ENCODE peak calls at places on chromosome 12, in four cellular contexts. One of them, this sample, is unnamed.

GRCh38 chr12:73361156-73361866 is 1089.1 kb downstream of the TRHDE start:
- DNase-seq in GM23248: no peak
- DNase-seq in SK-N-SH: no peak
- DNase-seq in MM.1S: no peak
- DNase-seq in this sample: no peak

GRCh38 chr12:130710001-130710732 is 5.9 kb downstream of the RIMBP2 start:
- DNase-seq in GM23248: no peak
- DNase-seq in SK-N-SH: no peak
- DNase-seq in MM.1S: no peak
- DNase-seq in this sample: no peak

GRCh38 chr12:46108721-46109120 is 118.3 kb upstream of the SCAF11 start:
- DNase-seq in GM23248: no peak
- DNase-seq in SK-N-SH: no peak
- DNase-seq in MM.1S: peak
- DNase-seq in this sample: no peak

GRCh38 chr12:46265734-46266133 is 3.1 kb downstream of the SLC38A1 start:
- DNase-seq in GM23248: no peak
- DNase-seq in SK-N-SH: no peak
- DNase-seq in MM.1S: no peak
- DNase-seq in this sample: no peak

GRCh38 chr12:131194166-131194565 is 240.5 kb downstream of the ADGRD1 start:
- DNase-seq in GM23248: no peak
- DNase-seq in SK-N-SH: peak
- DNase-seq in MM.1S: no peak
- DNase-seq in this sample: no peak

GRCh38 chr12:63940295-63940997 is 95.9 kb downstream of the SRGAP1 start:
- DNase-seq in GM23248: no peak
- DNase-seq in SK-N-SH: peak
- DNase-seq in MM.1S: no peak
- DNase-seq in this sample: no peak

GRCh38 chr12:64826234-64826633 is 1.8 kb downstream of the TBC1D30 start:
- DNase-seq in GM23248: peak
- DNase-seq in SK-N-SH: peak
- DNase-seq in MM.1S: no peak
- DNase-seq in this sample: peak

GRCh38 chr12:101117842-101118241 is 92.2 kb downstream of the SLC5A8 start:
- DNase-seq in GM23248: no peak
- DNase-seq in SK-N-SH: no peak
- DNase-seq in MM.1S: no peak
- DNase-seq in this sample: no peak

GRCh38 chr12:110370732-110371141 is 32.8 kb downstream of the ANAPC7 start:
- DNase-seq in GM23248: no peak
- DNase-seq in SK-N-SH: no peak
- DNase-seq in MM.1S: no peak
- DNase-seq in this sample: no peak

GRCh38 chr12:123253606-123254459 is 17.8 kb downstream of the CDK2AP1 start:
- DNase-seq in GM23248: no peak
- DNase-seq in SK-N-SH: no peak
- DNase-seq in MM.1S: no peak
- DNase-seq in this sample: no peak

GRCh38 chr12:68521321-68521839 is 89.3 kb upstream of the RAP1B start:
- DNase-seq in GM23248: peak
- DNase-seq in SK-N-SH: peak
- DNase-seq in MM.1S: no peak
- DNase-seq in this sample: peak

GRCh38 chr12:123949118-123949774 is 23.4 kb downstream of the CCDC92 start:
- DNase-seq in GM23248: no peak
- DNase-seq in SK-N-SH: no peak
- DNase-seq in MM.1S: no peak
- DNase-seq in this sample: peak

GRCh38 chr12:28967426-28967825 is 181.7 kb upstream of the FAR2 start:
- DNase-seq in GM23248: no peak
- DNase-seq in SK-N-SH: no peak
- DNase-seq in MM.1S: no peak
- DNase-seq in this sample: no peak

GRCh38 chr12:48826209-48826855 is 8.0 kb downstream of the CACNB3 start:
- DNase-seq in GM23248: no peak
- DNase-seq in SK-N-SH: no peak
- DNase-seq in MM.1S: no peak
- DNase-seq in this sample: no peak

GRCh38 chr12:87305481-87305880 is 723.7 kb downstream of the C12orf50 start:
- DNase-seq in GM23248: no peak
- DNase-seq in SK-N-SH: no peak
- DNase-seq in MM.1S: no peak
- DNase-seq in this sample: no peak

GRCh38 chr12:124392271-124392990 is 97.5 kb downstream of the RFLNA start:
- DNase-seq in GM23248: peak
- DNase-seq in SK-N-SH: peak
- DNase-seq in MM.1S: no peak
- DNase-seq in this sample: no peak

GRCh38 chr12:116498471-116498870 is 60.7 kb upstream of the MAP1LC3B2 start:
- DNase-seq in GM23248: peak
- DNase-seq in SK-N-SH: no peak
- DNase-seq in MM.1S: no peak
- DNase-seq in this sample: no peak
- TF ChIP-seq EZH2phosphoT487 in GM23248: no peak
- TF ChIP-seq EZH2phosphoT487 in SK-N-SH: no peak
- TF ChIP-seq EZH2phosphoT487 in MM.1S: no peak
- TF ChIP-seq EZH2phosphoT487 in this sample: no peak

GRCh38 chr12:13099066-13099909 is 4.2 kb downstream of the GSG1 start:
- DNase-seq in GM23248: peak
- DNase-seq in SK-N-SH: no peak
- DNase-seq in MM.1S: no peak
- DNase-seq in this sample: peak
- H3K4me2 ChIP-seq in GM23248: peak
- H3K4me2 ChIP-seq in SK-N-SH: peak
- H3K4me2 ChIP-seq in MM.1S: peak
- H3K4me2 ChIP-seq in this sample: peak

DNA sequence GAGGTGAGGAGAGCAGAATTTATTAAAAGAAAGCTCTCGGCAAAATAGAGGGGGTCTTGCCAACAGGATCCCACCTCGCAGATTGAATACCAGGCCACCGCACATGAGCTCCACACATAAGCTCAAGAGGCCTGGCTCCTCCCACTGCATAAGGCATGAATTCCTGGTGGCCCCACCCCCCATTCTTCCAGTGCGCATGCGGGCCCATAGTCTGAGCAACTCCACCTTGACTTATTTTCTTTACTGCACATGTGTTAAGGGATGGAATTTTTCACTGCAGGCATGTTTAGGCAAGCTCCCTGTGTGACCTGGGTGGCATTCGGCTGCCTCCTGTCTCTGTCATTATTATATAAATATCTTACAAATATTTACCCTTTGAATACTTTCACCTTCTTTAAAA is 412.5 kb downstream of the RMST start:
- DNase-seq in GM23248: no peak
- DNase-seq in SK-N-SH: no peak
- DNase-seq in MM.1S: no peak
- DNase-seq in this sample: peak
- H2AFZ ChIP-seq in GM23248: no peak
- H2AFZ ChIP-seq in SK-N-SH: no peak
- H2AFZ ChIP-seq in MM.1S: no peak
- H2AFZ ChIP-seq in this sample: no peak

GRCh38 chr12:12180575-12180974 is 86.3 kb downstream of the LRP6 start:
- DNase-seq in GM23248: peak
- DNase-seq in SK-N-SH: no peak
- DNase-seq in MM.1S: no peak
- DNase-seq in this sample: no peak

GRCh38 chr12:12180136-12180535 is 86.7 kb downstream of the LRP6 start:
- DNase-seq in GM23248: no peak
- DNase-seq in SK-N-SH: no peak
- DNase-seq in MM.1S: no peak
- DNase-seq in this sample: no peak

GRCh38 chr12:12182926-12183325 is 83.9 kb downstream of the LRP6 start:
- DNase-seq in GM23248: peak
- DNase-seq in SK-N-SH: no peak
- DNase-seq in MM.1S: no peak
- DNase-seq in this sample: no peak

GRCh38 chr12:12178545-12178944 is 88.3 kb downstream of the LRP6 start:
- DNase-seq in GM23248: no peak
- DNase-seq in SK-N-SH: peak
- DNase-seq in MM.1S: no peak
- DNase-seq in this sample: no peak

DNA sequence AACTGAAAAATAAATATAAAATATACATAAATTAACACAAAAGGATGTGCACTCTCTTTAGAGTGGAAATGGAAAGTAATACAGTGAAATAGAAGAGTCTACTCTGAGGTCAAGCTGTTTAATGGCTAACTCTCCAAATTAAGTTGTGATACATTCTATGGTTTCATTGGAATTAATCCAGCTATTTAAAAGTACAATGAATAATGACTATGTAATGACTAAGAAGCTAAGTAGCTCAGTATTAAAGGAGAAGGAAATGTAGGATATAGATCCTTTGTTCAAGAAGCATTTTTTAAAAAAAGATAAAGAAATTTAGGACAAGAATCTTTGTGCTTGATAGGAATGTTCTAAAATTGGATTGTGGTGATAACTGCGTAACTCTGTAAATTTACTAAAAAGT is 85.3 kb downstream of the LRP6 start:
- DNase-seq in GM23248: peak
- DNase-seq in SK-N-SH: no peak
- DNase-seq in MM.1S: no peak
- DNase-seq in this sample: no peak
- TF ChIP-seq EZH2phosphoT487 in GM23248: no peak
- TF ChIP-seq EZH2phosphoT487 in SK-N-SH: no peak
- TF ChIP-seq EZH2phosphoT487 in MM.1S: no peak
- TF ChIP-seq EZH2phosphoT487 in this sample: no peak

GRCh38 chr12:126607867-126608266 is 1542.6 kb downstream of the AACS start:
- DNase-seq in GM23248: no peak
- DNase-seq in SK-N-SH: no peak
- DNase-seq in MM.1S: no peak
- DNase-seq in this sample: no peak

GRCh38 chr12:126607157-126607556 is 1541.9 kb downstream of the AACS start:
- DNase-seq in GM23248: no peak
- DNase-seq in SK-N-SH: no peak
- DNase-seq in MM.1S: no peak
- DNase-seq in this sample: no peak

DNA sequence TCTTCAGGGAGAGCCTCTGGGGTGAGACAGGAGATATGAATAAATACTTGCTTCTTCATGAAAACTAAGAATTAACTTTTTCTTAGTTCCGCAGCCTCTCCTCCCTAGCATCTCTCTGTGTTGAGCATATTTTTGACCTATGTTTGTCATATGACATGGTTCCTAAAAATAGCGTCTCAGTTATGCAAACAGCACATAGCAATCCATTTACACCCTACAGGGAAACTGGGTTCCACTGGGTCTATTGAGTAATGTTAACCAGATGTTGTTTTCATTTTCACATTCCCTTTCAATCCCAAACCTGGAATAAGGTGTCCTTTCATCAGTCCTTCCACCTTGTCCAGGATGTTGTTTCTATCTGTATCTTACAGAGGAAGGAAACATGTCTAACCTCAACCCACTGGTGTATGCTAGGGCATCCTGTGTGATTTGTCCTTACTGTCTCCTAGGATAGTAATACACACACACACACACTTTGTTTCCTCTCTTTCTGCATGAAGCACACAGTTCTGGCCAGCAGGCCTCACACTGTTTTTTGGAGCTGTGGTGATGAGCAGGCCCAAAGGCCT is 1543.5 kb downstream of the AACS start:
- DNase-seq in GM23248: no peak
- DNase-seq in SK-N-SH: no peak
- DNase-seq in MM.1S: no peak
- DNase-seq in this sample: no peak
- H3K4me2 ChIP-seq in GM23248: no peak
- H3K4me2 ChIP-seq in SK-N-SH: no peak
- H3K4me2 ChIP-seq in MM.1S: no peak
- H3K4me2 ChIP-seq in this sample: no peak

DNA sequence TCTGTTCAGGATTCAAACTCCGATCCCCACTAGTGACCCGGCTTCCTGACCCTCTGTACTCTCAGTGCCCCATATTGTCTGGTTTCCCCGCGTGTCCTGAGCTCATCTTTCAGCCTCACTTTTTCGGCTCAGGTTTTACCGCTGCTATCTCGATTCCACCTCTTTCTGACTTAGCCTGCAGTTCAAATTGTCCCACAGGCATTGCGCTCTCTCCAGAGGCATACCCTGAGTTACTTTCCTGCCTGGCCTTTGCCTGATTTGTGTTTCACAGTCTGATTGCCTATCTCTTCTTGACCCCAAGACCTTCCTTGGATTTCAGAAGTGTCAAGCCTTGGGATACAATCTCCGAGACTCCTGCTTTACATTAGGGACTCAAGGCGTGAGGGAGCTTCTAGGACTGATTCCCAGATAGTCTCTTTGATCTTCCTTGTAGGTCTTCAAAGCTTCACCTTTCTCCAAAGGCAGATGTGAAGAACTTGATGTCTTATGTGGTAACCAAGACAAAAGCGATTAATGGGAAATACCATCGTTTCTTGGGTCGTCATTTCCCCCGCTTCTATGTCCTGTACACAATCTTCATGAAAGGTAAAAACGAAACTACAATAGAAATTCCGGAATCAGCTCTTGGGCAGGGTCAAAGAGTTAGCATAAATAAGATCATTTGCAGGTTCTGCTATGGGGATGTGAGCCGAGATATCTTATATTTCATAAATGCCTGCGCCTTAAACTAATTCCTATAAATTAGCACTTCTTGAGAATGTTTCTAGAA is 658 bp downstream of the LETMD1 start:
- DNase-seq in GM23248: peak
- DNase-seq in SK-N-SH: peak
- DNase-seq in MM.1S: peak
- DNase-seq in this sample: no peak
- H2AFZ ChIP-seq in GM23248: peak
- H2AFZ ChIP-seq in SK-N-SH: peak
- H2AFZ ChIP-seq in MM.1S: peak
- H2AFZ ChIP-seq in this sample: peak